ENCODE peak calls at places on chromosomes 2 and 18, in five cellular contexts. P is GM06990, T is BE2C, Y is GM12865, N is ascending aorta. U is an unnamed sample.

GRCh38 chr2:240498958-240499260 is 58.9 kb downstream of the ANKMY1 start:
- DNase-seq in P (no peak), T (no peak), Y (no peak), N (no peak), U (no peak)

GRCh38 chr2:189116984-189117383 is 62.6 kb downstream of the COL5A2 start:
- DNase-seq in P (no peak), T (no peak), Y (no peak), N (no peak), U (no peak)

GRCh38 chr18:37252342-37252741 is 313.3 kb downstream of the CELF4 start:
- DNase-seq in P (no peak), T (no peak), Y (no peak), N (no peak), U (no peak)

GRCh38 chr18:56929861-56930260 is 217.0 kb upstream of the BOD1L2 start:
- DNase-seq in P (no peak), T (no peak), Y (no peak), N (no peak), U (no peak)

GRCh38 chr2:18546586-18546985 is 13.9 kb downstream of the RDH14 start:
- DNase-seq in P (no peak), T (no peak), Y (peak), N (no peak), U (no peak)

GRCh38 chr18:59667488-59667887 is 29.7 kb downstream of the CCBE1 start:
- DNase-seq in P (no peak), T (no peak), Y (no peak), N (no peak), U (no peak)

GRCh38 chr2:223056656-223057418 is 4.8 kb downstream of the KCNE4 start:
- DNase-seq in P (no peak), T (no peak), Y (no peak), N (no peak), U (no peak)

GRCh38 chr2:158667567-158667966 is 127.5 kb upstream of the DAPL1 start:
- DNase-seq in P (no peak), T (no peak), Y (no peak), N (no peak), U (no peak)

GRCh38 chr2:20141056-20141762 is 83.7 kb downstream of the SDC1 start:
- DNase-seq in P (no peak), T (no peak), Y (no peak), N (peak), U (peak)

GRCh38 chr2:61538920-61539559 is 884 bp upstream of the XPO1 start:
- DNase-seq in P (no peak), T (peak), Y (peak), N (no peak), U (peak)

GRCh38 chr18:51010218-51010617 is 19.8 kb upstream of the SMAD4 start:
- DNase-seq in P (no peak), T (no peak), Y (no peak), N (no peak), U (no peak)

GRCh38 chr18:57347784-57348183 is 4.6 kb upstream of the ST8SIA3 start:
- DNase-seq in P (no peak), T (no peak), Y (no peak), N (no peak), U (no peak)

GRCh38 chr2:7984693-7985353 is 697.0 kb upstream of the ID2 start:
- DNase-seq in P (peak), T (no peak), Y (peak), N (no peak), U (no peak)

GRCh38 chr2:38301969-38302702 is 74.9 kb downstream of the ATL2 start:
- DNase-seq in P (no peak), T (no peak), Y (peak), N (no peak), U (no peak)

GRCh38 chr18:35582899-35583558 is 1.5 kb downstream of the GALNT1 start:
- DNase-seq in P (no peak), T (peak), Y (peak), N (no peak), U (no peak)

GRCh38 chr2:37771600-37772088 is 100.2 kb upstream of the CDC42EP3 start:
- DNase-seq in P (no peak), T (no peak), Y (no peak), N (no peak), U (no peak)

GRCh38 chr2:19860022-19860421 is 41.8 kb downstream of the TTC32 start:
- DNase-seq in P (no peak), T (no peak), Y (no peak), N (peak), U (peak)

GRCh38 chr2:119366161-119366648 is 429 bp downstream of the C2orf76 start:
- DNase-seq in P (no peak), T (no peak), Y (peak), N (no peak), U (no peak)

GRCh38 chr18:36382854-36383253 is 85.3 kb downstream of the FHOD3 start:
- DNase-seq in P (no peak), T (no peak), Y (no peak), N (no peak), U (no peak)

GRCh38 chr2:166351319-166351718 is 24.4 kb downstream of the SCN9A start:
- DNase-seq in P (no peak), T (peak), Y (no peak), N (no peak), U (no peak)

GRCh38 chr2:67159929-67160328 is 237.2 kb upstream of the ETAA1 start:
- DNase-seq in P (no peak), T (peak), Y (no peak), N (no peak), U (no peak)

DNA sequence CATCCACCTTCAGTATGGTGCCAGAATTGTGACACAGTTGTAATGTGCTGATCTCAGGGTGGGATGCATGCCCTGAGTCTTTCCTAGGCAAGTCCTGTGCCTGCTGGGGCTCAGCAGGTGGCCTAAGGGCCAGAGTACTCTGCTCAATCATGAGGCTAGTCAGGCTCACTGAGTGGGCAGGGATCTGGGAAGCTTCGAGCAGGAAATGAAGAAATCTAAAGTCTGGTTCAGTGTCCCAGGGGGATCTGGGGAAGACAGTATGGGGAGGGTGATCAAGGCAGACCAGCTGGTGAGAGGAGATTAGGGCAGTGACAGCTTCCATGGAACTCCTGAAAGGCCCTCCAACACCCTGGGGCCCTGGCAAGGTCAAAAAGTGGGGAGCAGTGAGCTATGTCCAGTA is 8.9 kb upstream of the ANKRD29 start:
- DNase-seq in P (no peak), T (no peak), Y (no peak), N (no peak), U (no peak)
- H3K4me3 ChIP-seq in P (no peak), T (no peak), Y (no peak), N (no peak), U (no peak)

GRCh38 chr2:77387324-77387723 is 134.9 kb downstream of the LRRTM4 start:
- DNase-seq in P (no peak), T (no peak), Y (no peak), N (no peak), U (no peak)
- TF ChIP-seq CTCF in P (no peak), T (no peak), Y (no peak), N (no peak), U (no peak)

GRCh38 chr2:15126373-15126772 is 434.8 kb downstream of the NBAS start:
- DNase-seq in P (no peak), T (no peak), Y (no peak), N (no peak), U (no peak)
- H3K4me3 ChIP-seq in P (no peak), T (no peak), Y (no peak), N (no peak), U (no peak)

GRCh38 chr2:97011977-97012569 is 25.7 kb upstream of the FAM178B start:
- DNase-seq in P (no peak), T (no peak), Y (peak), N (no peak), U (no peak)
- TF ChIP-seq CTCF in P (peak), T (peak), Y (peak), N (peak), U (no peak)

GRCh38 chr18:44672506-44672905 is 8.2 kb upstream of the SETBP1 start:
- DNase-seq in P (no peak), T (no peak), Y (no peak), N (no peak), U (no peak)

GRCh38 chr18:44668280-44668975 is 12.3 kb upstream of the SETBP1 start:
- DNase-seq in P (no peak), T (no peak), Y (no peak), N (no peak), U (no peak)

GRCh38 chr18:44673256-44673950 is 7.3 kb upstream of the SETBP1 start:
- DNase-seq in P (no peak), T (no peak), Y (no peak), N (no peak), U (no peak)

GRCh38 chr18:44671914-44672313 is 8.8 kb upstream of the SETBP1 start:
- DNase-seq in P (no peak), T (no peak), Y (no peak), N (no peak), U (no peak)
- H3K4me3 ChIP-seq in P (no peak), T (no peak), Y (no peak), N (no peak), U (no peak)

GRCh38 chr2:79630060-79630459 is 117.2 kb downstream of the CTNNA2 start:
- DNase-seq in P (no peak), T (no peak), Y (no peak), N (no peak), U (no peak)
- TF ChIP-seq CTCF in P (no peak), T (peak), Y (no peak), N (no peak), U (no peak)

GRCh38 chr18:77271720-77272481 is 22.3 kb downstream of the GALR1 start:
- DNase-seq in P (no peak), T (no peak), Y (no peak), N (no peak), U (no peak)
- H3K4me3 ChIP-seq in P (no peak), T (no peak), Y (no peak), N (no peak), U (no peak)

U was measured in lower leg skin.